ENCODE peak calls at places on chromosomes 16 and 17, in seven cellular contexts. T is esophagus squamous epithelium, C is ovary, A is gastrocnemius medialis, U is lower leg skin, F is A549, K is stomach. V is an unnamed sample.

GRCh38 chr16:85296859-85297698 is 184.8 kb upstream of the CIBAR2 start:
- DNase-seq in C (no peak), T (no peak), U (no peak), F (peak), K (peak), A (no peak), V (no peak)

GRCh38 chr17:35947156-35947585 is 3.7 kb upstream of the LYZL6 start:
- DNase-seq in A (no peak), T (peak), F (peak), K (peak), U (no peak), C (peak), V (no peak)

GRCh38 chr16:30060354-30061194 is 5.0 kb upstream of the ALDOA start:
- DNase-seq in C (no peak), K (no peak), F (no peak), T (no peak), A (peak), U (no peak), V (no peak)

GRCh38 chr17:73278465-73279453 is 17.1 kb upstream of the CPSF4L start:
- DNase-seq in T (no peak), F (no peak), A (no peak), C (peak), U (no peak), K (peak), V (no peak)

GRCh38 chr17:80456465-80457235 is 19.8 kb downstream of the NPTX1 start:
- DNase-seq in T (no peak), K (no peak), U (no peak), F (no peak), C (peak), A (peak), V (no peak)

GRCh38 chr16:66306366-66307150 is 59.9 kb upstream of the CDH5 start:
- DNase-seq in F (no peak), T (no peak), U (peak), K (no peak), A (no peak), C (no peak), V (peak)

GRCh38 chr17:41486809-41487530 is 2.7 kb downstream of the KRT36 start:
- DNase-seq in K (peak), T (no peak), U (no peak), C (no peak), F (peak), A (no peak), V (no peak)

GRCh38 chr16:25481636-25482035 is 210.1 kb upstream of the HS3ST4 start:
- DNase-seq in F (no peak), A (no peak), C (no peak), U (no peak), T (no peak), K (no peak), V (no peak)

GRCh38 chr16:28986492-28986891 is 1.6 kb downstream of the LAT start:
- DNase-seq in C (no peak), U (no peak), K (no peak), T (no peak), A (no peak), F (no peak), V (no peak)

GRCh38 chr17:32998893-32999240 is 7.2 kb downstream of the SPACA3 start:
- DNase-seq in A (no peak), T (no peak), K (no peak), F (peak), U (no peak), C (no peak), V (no peak)

GRCh38 chr17:67578058-67578457 is 139.7 kb upstream of the NOL11 start:
- DNase-seq in F (no peak), K (no peak), U (no peak), A (no peak), T (no peak), C (no peak), V (no peak)

GRCh38 chr16:82603784-82604411 is 22.9 kb upstream of the CDH13 start:
- DNase-seq in U (peak), C (no peak), T (no peak), F (peak), K (peak), A (peak), V (no peak)
- TF ChIP-seq CTCF in U (no peak), C (peak), T (peak), F (no peak), K (peak), A (peak), V (peak)

GRCh38 chr17:27079660-27080059 is 214.3 kb upstream of the WSB1 start:
- DNase-seq in A (no peak), K (no peak), U (no peak), F (no peak), T (no peak), C (no peak), V (no peak)
- TF ChIP-seq POLR2A in A (no peak), K (no peak), U (no peak), F (no peak), T (no peak), C (no peak), V (no peak)

GRCh38 chr16:56956756-56957155 is 5.0 kb upstream of the CETP start:
- DNase-seq in C (no peak), F (no peak), U (no peak), T (no peak), K (no peak), A (no peak), V (peak)
- TF ChIP-seq CTCF in C (no peak), F (no peak), U (no peak), T (no peak), K (no peak), A (no peak), V (no peak)

GRCh38 chr17:17417718-17418151 is 59.1 kb upstream of the MED9 start:
- DNase-seq in A (no peak), C (no peak), U (no peak), F (no peak), K (no peak), T (no peak), V (no peak)

GRCh38 chr17:17414316-17414937 is 62.4 kb upstream of the MED9 start:
- DNase-seq in T (no peak), K (no peak), A (peak), F (no peak), U (no peak), C (no peak), V (peak)

GRCh38 chr17:17416007-17416399 is 60.8 kb upstream of the MED9 start:
- DNase-seq in T (no peak), F (peak), U (no peak), C (no peak), K (no peak), A (no peak), V (no peak)

GRCh38 chr17:17415006-17415405 is 61.8 kb upstream of the MED9 start:
- DNase-seq in F (no peak), C (no peak), T (no peak), A (no peak), K (no peak), U (no peak), V (no peak)

GRCh38 chr17:17416400-17417360 is 60.1 kb upstream of the MED9 start:
- DNase-seq in F (peak), A (peak), T (no peak), K (peak), C (no peak), U (peak), V (no peak)
- TF ChIP-seq POLR2A in F (no peak), A (peak), T (no peak), K (no peak), C (no peak), U (no peak), V (no peak)

DNA sequence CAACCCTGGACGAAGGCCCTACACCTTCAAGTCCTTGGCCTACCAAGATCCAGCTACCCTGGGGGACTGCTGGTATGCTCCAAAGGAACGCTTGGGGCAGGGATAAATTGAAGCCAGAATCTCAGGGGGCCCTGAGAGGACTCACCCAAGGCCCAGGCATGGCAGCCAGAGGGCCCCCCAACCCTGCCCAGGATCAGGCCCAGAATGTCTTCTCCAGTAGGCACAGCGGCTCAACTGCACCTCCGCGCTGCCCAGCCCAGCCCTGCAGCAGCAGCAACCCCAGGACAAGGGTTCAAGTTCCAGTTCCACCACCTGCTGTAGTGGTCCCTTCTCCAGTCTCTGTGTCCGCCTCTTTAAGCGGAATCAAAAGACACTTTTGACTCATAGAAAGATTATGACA is 2.2 kb downstream of the TFAP4 start:
- DNase-seq in T (no peak), A (no peak), U (no peak), C (no peak), K (no peak), F (no peak), V (no peak)
- TF ChIP-seq CTCF in T (no peak), A (no peak), U (no peak), C (no peak), K (no peak), F (no peak), V (no peak)

DNA sequence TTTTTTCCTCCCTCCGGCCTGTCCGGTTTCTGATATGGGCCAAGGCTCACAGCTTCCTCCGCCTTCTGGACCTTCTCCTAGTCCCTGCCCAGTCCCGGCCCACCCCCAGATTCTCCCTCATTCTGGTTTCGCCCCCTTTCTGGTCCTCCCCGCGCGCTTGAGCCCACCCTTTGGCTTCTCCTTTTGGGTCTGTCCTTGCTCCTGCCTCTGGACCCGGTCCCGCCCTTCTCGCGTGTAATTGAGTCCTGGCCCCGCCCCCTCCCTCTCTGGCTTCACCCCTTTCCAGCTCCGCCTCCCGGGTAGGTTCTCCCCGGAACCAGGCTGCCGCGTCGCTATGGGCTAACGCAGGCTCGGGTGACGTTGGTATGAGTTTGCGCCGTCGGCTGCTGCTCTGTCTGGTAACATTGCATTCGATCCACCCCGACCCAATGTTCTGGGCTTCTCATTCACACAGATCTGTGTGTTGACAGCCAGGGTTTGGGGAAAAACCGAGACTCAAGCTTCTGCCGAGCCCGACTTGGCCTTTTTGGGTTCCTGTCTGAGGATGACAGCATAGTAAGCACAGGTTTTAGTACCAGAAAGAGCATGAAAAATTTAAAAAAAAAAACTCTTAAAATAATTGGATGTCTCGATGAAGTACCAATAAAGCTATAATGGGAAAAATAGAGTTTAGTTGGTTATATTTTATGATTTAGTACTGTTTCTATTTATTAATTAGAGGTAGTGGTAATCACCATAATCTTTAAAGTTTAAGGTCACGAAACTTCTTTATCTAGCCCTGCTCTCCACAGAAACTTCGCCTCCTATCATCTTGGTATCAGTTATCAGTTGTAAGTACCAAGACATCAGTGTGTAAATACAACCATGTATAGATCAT is 14.8 kb upstream of the EEF2K start:
- DNase-seq in F (peak), K (peak), U (peak), C (peak), T (peak), A (peak), V (peak)
- TF ChIP-seq POLR2A in F (peak), K (no peak), U (peak), C (peak), T (no peak), A (peak), V (peak)

DNA sequence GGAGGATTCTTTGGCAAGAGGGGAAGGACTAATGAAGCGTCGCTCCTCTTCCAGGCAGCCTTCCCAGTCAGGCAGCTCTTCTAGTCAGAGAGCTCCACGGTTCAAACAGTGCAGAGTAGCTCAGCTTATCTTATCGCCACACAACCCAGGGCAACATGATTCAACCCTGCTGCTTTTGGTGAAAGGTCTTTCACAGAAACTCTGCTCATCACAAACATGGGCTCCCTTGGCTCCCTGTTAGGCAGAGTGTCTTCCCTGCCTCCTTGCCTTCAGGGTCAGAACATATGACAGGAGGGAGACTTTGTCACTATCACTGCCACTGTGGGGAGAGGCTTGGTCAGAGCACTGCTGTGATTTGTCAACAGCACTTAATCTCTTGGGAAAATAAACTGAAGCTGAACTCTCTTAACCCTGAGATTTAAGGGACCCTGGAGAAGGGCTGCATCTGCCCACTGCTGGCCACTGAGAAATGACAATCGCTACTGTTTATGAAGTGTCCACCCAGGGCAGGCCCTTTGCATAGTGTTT is 6.9 kb upstream of the SLC13A2 start:
- DNase-seq in T (no peak), F (no peak), C (no peak), U (no peak), A (no peak), K (no peak), V (no peak)
- TF ChIP-seq CTCF in T (no peak), F (no peak), C (no peak), U (no peak), A (no peak), K (no peak), V (no peak)

V was measured in suprapubic skin.